ENCODE peak calls at places on chromosomes 13 and 19, in nine cellular contexts. H is GM19239; S is RWPE1; Y is cerebellar nuclear complex; P is NT2/D1; C is stimulated activated CD4-positive, alpha-beta T cell treated with anti-CD3 and anti-CD28 coated beads, Interleukin-15, amount 100 ng/mL, for 1 hour; T is GF-D8; J is CD4-positive, alpha-beta T cell; E is midbrain. B is an unnamed sample.

GRCh38 chr13:48680756-48681392 is 27.1 kb downstream of the CYSLTR2 start:
- DNase-seq in J (no peak), E (peak), P (no peak), S (no peak), H (no peak), C (no peak), T (no peak), Y (no peak), B (no peak)

GRCh38 chr13:100668408-100668807 is 6.2 kb downstream of the TMTC4 start:
- DNase-seq in H (no peak), Y (no peak), E (no peak), C (no peak), J (no peak), T (no peak), P (no peak), S (no peak), B (no peak)

GRCh38 chr19:4206818-4207484 is 22.4 kb upstream of the EBI3 start:
- DNase-seq in Y (no peak), E (no peak), C (no peak), T (no peak), S (no peak), P (no peak), J (no peak), H (no peak), B (no peak)

GRCh38 chr19:13398780-13399726 is 107.2 kb downstream of the CACNA1A start:
- DNase-seq in C (no peak), P (no peak), T (no peak), H (no peak), E (no peak), J (no peak), S (peak), Y (no peak), B (no peak)

GRCh38 chr13:30739646-30740642 is 4.6 kb downstream of the ALOX5AP start:
- DNase-seq in P (no peak), C (peak), T (peak), Y (no peak), S (peak), E (no peak), J (peak), H (no peak), B (peak)

GRCh38 chr19:2175742-2176141 is 12.0 kb downstream of the DOT1L start:
- DNase-seq in Y (no peak), S (no peak), H (no peak), P (no peak), T (no peak), E (no peak), C (no peak), J (no peak), B (no peak)

GRCh38 chr13:23899555-23899954 is 2.3 kb upstream of the C1QTNF9B start:
- DNase-seq in C (no peak), Y (no peak), P (no peak), H (no peak), T (no peak), E (peak), J (no peak), S (peak), B (no peak)

GRCh38 chr13:46866150-46866549 is 30.7 kb downstream of the HTR2A start:
- DNase-seq in S (peak), P (peak), E (peak), C (no peak), Y (no peak), H (no peak), J (no peak), T (peak), B (no peak)

GRCh38 chr19:47310819-47311218 is 1.2 kb downstream of the C5AR1 start:
- DNase-seq in T (peak), C (no peak), Y (no peak), J (no peak), H (no peak), P (no peak), E (no peak), S (peak), B (no peak)

GRCh38 chr19:11268783-11269267 is 6.5 kb upstream of the DOCK6 start:
- DNase-seq in H (no peak), Y (no peak), T (no peak), E (no peak), J (no peak), P (no peak), C (no peak), S (peak), B (no peak)

GRCh38 chr13:35687336-35687735 is 210.8 kb upstream of the MAB21L1 start:
- DNase-seq in P (no peak), C (no peak), Y (no peak), S (no peak), E (no peak), J (no peak), T (no peak), H (no peak), B (no peak)

GRCh38 chr13:51557423-51557822 is 26.8 kb upstream of the WDFY2 start:
- DNase-seq in E (no peak), S (no peak), Y (no peak), P (no peak), C (no peak), J (no peak), H (no peak), T (no peak), B (no peak)

GRCh38 chr19:32809254-32809653 is 60.3 kb downstream of the SLC7A9 start:
- DNase-seq in J (no peak), C (no peak), H (no peak), T (no peak), P (no peak), Y (no peak), S (no peak), E (no peak), B (no peak)

GRCh38 chr19:5615756-5616327 is 6.7 kb downstream of the SAFB2 start:
- DNase-seq in S (no peak), Y (no peak), H (no peak), T (no peak), E (no peak), C (no peak), J (no peak), P (no peak), B (no peak)

GRCh38 chr19:1261512-1261862 is 7.6 kb upstream of the CIRBP start:
- DNase-seq in P (no peak), H (no peak), Y (no peak), E (no peak), T (no peak), C (no peak), J (no peak), S (no peak), B (no peak)

GRCh38 chr19:52196256-52196967 is 6.6 kb downstream of the PPP2R1A start:
- DNase-seq in C (no peak), J (no peak), T (no peak), H (no peak), S (no peak), P (no peak), Y (no peak), E (no peak), B (no peak)